ENCODE peak calls at places on chromosomes 5 and 9, in ten cellular contexts. E is SK-N-SH, M is suprapubic skin, S is transverse colon, L is K562, D is endothelial cell of umbilical vein, T is H1, Q is upper lobe of left lung, C is breast epithelium, G is stomach. A is an unnamed sample. For H3K4me1, the result is how much of the 10 kb centered on the place peaks cover.

GRCh38 chr5:9265391-9266287 is 280.2 kb downstream of the SEMA5A start:
- DNase-seq in M (no peak), S (no peak), G (no peak), C (peak), L (no peak), Q (no peak), D (no peak), E (no peak), T (peak), A (no peak)

GRCh38 chr5:124235576-124235975 is 510.9 kb downstream of the ZNF608 start:
- DNase-seq in S (no peak), C (no peak), E (peak), Q (peak), L (no peak), G (no peak), M (no peak), T (no peak), D (no peak), A (no peak)

GRCh38 chr5:133304707-133305216 is 252.9 kb downstream of the HSPA4 start:
- DNase-seq in M (no peak), E (no peak), Q (no peak), G (no peak), S (no peak), C (no peak), L (no peak), T (no peak), D (no peak), A (no peak)

GRCh38 chr5:135387629-135387960 is 11.4 kb downstream of the MACROH2A1 start:
- DNase-seq in L (peak), D (no peak), M (no peak), G (no peak), C (no peak), Q (no peak), S (no peak), T (no peak), E (no peak), A (no peak)

GRCh38 chr9:35538361-35539234 is 48.7 kb downstream of the RUSC2 start:
- DNase-seq in S (peak), Q (peak), M (peak), E (peak), D (peak), C (no peak), G (peak), T (peak), L (no peak), A (no peak)

GRCh38 chr5:132840896-132841818 is 10.7 kb upstream of the SHROOM1 start:
- DNase-seq in G (no peak), E (no peak), D (no peak), C (no peak), S (no peak), L (no peak), M (no peak), T (no peak), Q (no peak), A (no peak)

GRCh38 chr9:76835571-76836283 is 70.2 kb downstream of the PRUNE2 start:
- DNase-seq in S (no peak), T (no peak), M (no peak), C (no peak), D (no peak), Q (no peak), E (no peak), G (no peak), L (no peak), A (no peak)

GRCh38 chr5:132681983-132682382 is 8.2 kb downstream of the IL4 start:
- DNase-seq in C (no peak), T (no peak), E (no peak), D (no peak), M (no peak), Q (no peak), S (no peak), L (no peak), G (no peak), A (peak)

GRCh38 chr9:95317119-95317892 is at the start of gene FANCC:
- DNase-seq in M (peak), D (peak), E (peak), Q (peak), T (peak), L (peak), S (peak), C (peak), G (peak), A (peak)

GRCh38 chr9:3509926-3510325 is 15.9 kb downstream of the RFX3 start:
- DNase-seq in C (no peak), G (no peak), D (no peak), Q (no peak), T (no peak), L (peak), E (no peak), M (no peak), S (no peak), A (no peak)

GRCh38 chr9:99393993-99394392 is 171.9 kb downstream of the SEC61B start:
- DNase-seq in E (no peak), Q (no peak), S (no peak), D (no peak), G (no peak), M (no peak), L (no peak), C (no peak), T (no peak), A (no peak)

GRCh38 chr5:82635561-82636288 is 357.6 kb upstream of the RPS23 start:
- DNase-seq in D (peak), S (peak), L (no peak), M (no peak), T (no peak), Q (no peak), G (no peak), E (no peak), C (no peak), A (no peak)

GRCh38 chr5:87385794-87386193 is 26.9 kb downstream of the CCNH start:
- DNase-seq in M (no peak), E (no peak), S (no peak), G (no peak), L (no peak), Q (no peak), T (no peak), D (no peak), C (no peak), A (no peak)

GRCh38 chr5:126847318-126848221 is 70.6 kb downstream of the LMNB1 start:
- DNase-seq in M (no peak), L (peak), D (peak), Q (no peak), S (no peak), E (no peak), T (peak), C (no peak), G (no peak), A (peak)
- TF ChIP-seq POLR2AphosphoS5 in M (no peak), L (peak), D (no peak), Q (no peak), S (no peak), E (no peak), T (no peak), C (no peak), G (no peak), A (no peak)

GRCh38 chr5:107766439-107766838 is 95.7 kb upstream of the EFNA5 start:
- DNase-seq in Q (no peak), D (no peak), M (no peak), G (no peak), T (no peak), C (no peak), L (no peak), S (no peak), E (no peak), A (no peak)
- H3K4me1 ChIP-seq in Q (under half), D (under half), M (under half), G (under half), T (under half), C (under half), L (under half), S (under half), E (under half), A (under half)

GRCh38 chr9:133109931-133110650 is 10.9 kb downstream of the RALGDS start:
- DNase-seq in Q (peak), E (no peak), G (no peak), D (no peak), L (no peak), S (no peak), M (no peak), T (no peak), C (no peak), A (no peak)
- TF ChIP-seq CTCF in Q (no peak), E (no peak), G (no peak), D (no peak), L (no peak), S (no peak), M (no peak), T (no peak), C (no peak), A (no peak)

GRCh38 chr5:90557391-90557790 is 1.2 kb upstream of the ADGRV1 start:
- DNase-seq in D (no peak), G (no peak), Q (no peak), M (no peak), C (no peak), T (no peak), E (no peak), L (no peak), S (no peak), A (no peak)

GRCh38 chr5:90555666-90556065 is 2.9 kb upstream of the ADGRV1 start:
- DNase-seq in C (no peak), M (no peak), E (no peak), D (no peak), Q (no peak), T (no peak), S (no peak), G (no peak), L (no peak), A (no peak)

GRCh38 chr5:90557871-90558270 is 726 bp upstream of the ADGRV1 start:
- DNase-seq in L (no peak), S (no peak), E (no peak), Q (no peak), C (no peak), M (no peak), D (no peak), G (no peak), T (no peak), A (no peak)

GRCh38 chr5:90560771-90561170 is 2.2 kb downstream of the ADGRV1 start:
- DNase-seq in G (no peak), S (no peak), D (no peak), C (no peak), T (no peak), L (no peak), M (no peak), E (no peak), Q (no peak), A (no peak)

DNA sequence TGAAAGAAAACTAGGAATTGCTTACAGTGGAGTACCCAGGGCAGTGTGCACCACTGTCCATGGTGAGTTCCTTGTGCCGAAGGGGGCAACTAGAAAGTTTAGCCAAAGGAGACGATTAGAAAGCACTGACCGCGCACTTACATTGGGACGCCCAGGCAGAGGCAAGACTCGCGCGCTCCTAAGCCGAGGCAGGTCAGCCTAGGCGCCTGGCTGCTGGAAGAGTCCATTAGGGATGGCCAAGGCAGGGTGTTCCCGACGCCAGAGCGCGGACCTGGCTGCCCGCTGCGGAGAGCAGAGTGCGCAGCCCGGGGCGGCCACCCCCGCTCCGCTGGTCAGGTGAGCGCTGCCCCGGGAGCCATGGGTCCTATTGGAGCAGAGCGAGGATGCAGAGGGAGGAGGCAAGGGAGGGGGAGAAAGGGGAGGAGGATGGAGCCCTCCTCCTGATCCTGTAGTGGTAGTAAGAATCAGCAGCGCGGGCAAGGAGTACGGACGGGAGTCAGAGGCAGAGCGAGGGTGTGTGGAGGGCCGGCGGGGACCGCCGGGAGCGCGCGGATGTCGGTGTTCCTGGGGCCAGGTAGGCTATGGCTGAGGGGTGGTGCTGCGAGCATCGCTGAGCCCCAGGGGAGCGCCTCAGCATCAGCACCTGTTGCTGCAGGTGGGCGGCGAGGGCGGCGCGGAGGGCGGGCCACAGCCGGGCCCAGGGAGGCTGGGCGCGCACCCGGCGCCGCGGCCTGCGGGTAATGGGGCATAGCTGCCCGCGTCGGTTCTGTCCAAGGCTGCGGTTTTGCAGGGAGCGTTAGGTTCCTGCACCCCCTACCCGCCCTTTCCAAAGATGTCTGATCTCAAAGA is at the start of gene ADGRV1:
- DNase-seq in G (peak), T (peak), M (no peak), L (peak), S (peak), Q (peak), C (peak), E (peak), D (peak), A (no peak)
- TF ChIP-seq POLR2AphosphoS5 in G (peak), T (peak), M (no peak), L (peak), S (peak), Q (peak), C (no peak), E (peak), D (no peak), A (no peak)

DNA sequence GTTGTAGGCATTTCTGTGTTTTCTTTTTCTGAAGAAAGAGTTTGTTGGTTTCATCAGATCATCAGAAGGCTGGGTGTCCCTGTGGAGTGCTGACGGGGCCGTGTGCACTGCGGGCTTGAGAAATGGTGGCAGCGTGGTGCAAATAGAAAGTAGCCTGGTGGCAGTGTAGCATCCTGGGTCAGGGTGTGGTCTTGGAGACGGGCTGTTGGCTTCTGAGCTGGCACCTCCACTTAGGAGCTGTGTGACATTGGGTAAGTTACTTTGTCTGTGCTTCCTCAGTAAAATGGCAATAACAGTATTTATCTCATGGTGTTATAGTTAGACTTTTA is 10.0 kb upstream of the NDST1 start:
- DNase-seq in Q (no peak), C (no peak), L (no peak), D (no peak), S (no peak), G (no peak), M (no peak), T (no peak), E (no peak), A (no peak)
- H3K4me1 ChIP-seq in Q (half or more), C (half or more), L (under half), D (under half), S (half or more), G (half or more), M (half or more), T (under half), E (under half), A (half or more)

DNA sequence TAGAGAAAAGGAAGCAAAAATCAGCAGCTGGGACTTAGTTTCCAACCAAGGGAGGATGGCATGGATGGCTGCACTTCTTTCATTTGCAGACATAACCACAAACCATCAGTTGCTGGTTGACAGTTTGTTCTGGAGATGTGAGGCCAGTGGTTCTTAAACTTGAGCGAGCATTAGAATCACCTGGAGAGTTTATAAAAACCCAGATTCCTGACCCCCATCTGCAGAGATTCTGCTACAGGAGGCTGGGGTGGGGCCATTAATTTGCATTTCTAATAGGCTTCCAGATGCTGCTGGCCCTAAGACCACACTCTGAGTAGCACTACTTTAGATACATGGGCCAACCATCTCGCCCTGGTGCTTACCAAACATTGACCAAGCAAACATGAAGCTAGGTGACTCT is 60.8 kb downstream of the MARCHF3 start:
- DNase-seq in L (no peak), T (no peak), E (no peak), G (no peak), D (no peak), S (no peak), M (no peak), Q (no peak), C (no peak), A (no peak)
- TF ChIP-seq CTCF in L (no peak), T (no peak), E (no peak), G (no peak), D (no peak), S (no peak), M (no peak), Q (no peak), C (no peak), A (no peak)

GRCh38 chr5:95760291-95761191 is 29.4 kb downstream of the RHOBTB3 start:
- DNase-seq in D (peak), T (no peak), M (no peak), E (no peak), C (no peak), S (no peak), G (no peak), L (no peak), Q (no peak), A (no peak)
- TF ChIP-seq POLR2AphosphoS5 in D (peak), T (no peak), M (no peak), E (peak), C (no peak), S (peak), G (peak), L (peak), Q (peak), A (peak)

GRCh38 chr5:102879741-102880140 is 124.6 kb downstream of the PAM start:
- DNase-seq in T (no peak), Q (no peak), S (peak), G (no peak), D (no peak), L (no peak), E (no peak), M (no peak), C (no peak), A (no peak)

GRCh38 chr5:102875672-102876071 is 120.6 kb downstream of the PAM start:
- DNase-seq in G (no peak), Q (no peak), D (peak), T (no peak), S (no peak), M (no peak), E (no peak), L (no peak), C (no peak), A (no peak)
- H3K4me1 ChIP-seq in G (under half), Q (under half), D (under half), T (under half), S (under half), M (under half), E (under half), L (under half), C (under half), A (under half)

GRCh38 chr9:88559661-88560060 is 24.7 kb downstream of the NXNL2 start:
- DNase-seq in L (no peak), C (no peak), S (no peak), G (no peak), Q (no peak), E (no peak), M (no peak), T (no peak), D (no peak), A (no peak)
- TF ChIP-seq CTCF in L (peak), C (no peak), S (no peak), G (no peak), Q (no peak), E (no peak), M (no peak), T (no peak), D (no peak), A (no peak)

DNA sequence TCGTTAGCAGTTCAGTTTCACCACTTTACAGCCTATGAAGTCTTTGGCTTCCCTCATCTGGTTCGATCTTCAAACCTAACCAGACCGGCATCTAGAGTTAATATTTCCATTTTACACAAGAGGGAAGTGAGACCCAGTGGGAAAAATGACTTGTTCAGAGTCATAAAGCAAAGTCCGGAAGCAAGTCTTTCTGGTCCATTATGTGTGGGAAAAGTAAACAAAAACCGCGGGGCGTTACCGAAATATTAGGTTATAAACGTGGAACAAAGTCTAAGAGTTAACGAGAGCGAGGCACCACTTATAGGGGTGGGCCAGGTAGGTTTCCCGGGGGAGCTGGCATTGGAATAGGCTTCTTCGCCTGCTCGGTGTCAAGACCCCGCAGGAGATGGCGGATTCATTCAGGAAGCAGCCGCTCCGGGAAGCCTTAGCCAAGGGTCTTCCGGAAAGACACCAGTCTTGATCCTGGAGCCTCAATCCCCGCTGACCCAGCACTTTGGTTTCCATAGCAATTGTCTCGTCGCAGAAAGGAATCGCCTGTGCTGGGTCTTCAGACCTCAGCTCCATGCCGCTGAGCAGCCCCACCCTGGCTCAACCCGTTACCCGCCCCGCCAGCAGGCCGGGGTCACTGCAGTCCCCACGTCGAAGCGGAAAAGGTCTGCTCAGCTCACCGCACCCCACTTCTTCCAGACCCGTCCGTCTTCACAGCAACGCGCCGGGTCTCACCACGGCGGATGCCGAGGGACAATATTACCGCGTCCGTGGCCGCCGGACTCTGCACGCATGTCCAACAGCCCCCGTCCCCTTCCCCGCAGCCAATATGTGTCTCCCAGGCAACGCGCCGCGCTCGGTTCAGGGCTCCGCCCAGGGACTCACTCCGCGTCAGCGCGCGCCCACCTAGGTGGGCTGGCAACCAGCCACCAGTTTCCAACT is at the start of gene C5orf52:
- DNase-seq in T (no peak), G (no peak), L (no peak), Q (peak), M (no peak), D (peak), C (no peak), S (peak), E (peak), A (peak)
- TF ChIP-seq POLR2AphosphoS5 in T (no peak), G (no peak), L (no peak), Q (no peak), M (no peak), D (no peak), C (no peak), S (peak), E (no peak), A (no peak)

A was measured in esophagus muscularis mucosa.